ENCODE peak calls at places on chromosomes 16 and 17, in six cellular contexts. X, Q, V, F, N and Z are unnamed samples.

GRCh38 chr16:54063374-54063773 is 223.2 kb downstream of the IRX3 start:
- DNase-seq in X (no peak), Q (peak), V (no peak), F (no peak), N (no peak), Z (no peak)

GRCh38 chr17:48241131-48241591 is 133.6 kb downstream of the SNX11 start:
- DNase-seq in X (no peak), Q (peak), V (peak), F (peak), N (peak), Z (no peak)

GRCh38 chr17:81486174-81486810 is 26.3 kb downstream of the ACTG1 start:
- DNase-seq in X (no peak), Q (no peak), V (no peak), F (no peak), N (no peak), Z (no peak)

GRCh38 chr17:57565119-57565635 is 179.9 kb downstream of the CCDC182 start:
- DNase-seq in X (no peak), Q (no peak), V (no peak), F (no peak), N (no peak), Z (no peak)

GRCh38 chr17:71633391-71633849 is 487.4 kb upstream of the SOX9 start:
- DNase-seq in X (no peak), Q (peak), V (no peak), F (no peak), N (peak), Z (no peak)

GRCh38 chr17:2850991-2851390 is 54.8 kb downstream of the RAP1GAP2 start:
- DNase-seq in X (no peak), Q (no peak), V (no peak), F (no peak), N (no peak), Z (no peak)

GRCh38 chr17:38742431-38743308 is 5.5 kb downstream of the PCGF2 start:
- DNase-seq in X (no peak), Q (peak), V (peak), F (peak), N (peak), Z (no peak)

GRCh38 chr17:35553310-35553709 is 7.3 kb downstream of the SLFN14 start:
- DNase-seq in X (no peak), Q (no peak), V (no peak), F (no peak), N (no peak), Z (no peak)

GRCh38 chr17:79154951-79155557 is 80.4 kb downstream of the ENGASE start:
- DNase-seq in X (peak), Q (no peak), V (no peak), F (no peak), N (no peak), Z (no peak)

GRCh38 chr16:3321802-3322201 is 16.5 kb downstream of the ZNF75A start:
- DNase-seq in X (no peak), Q (no peak), V (no peak), F (no peak), N (no peak), Z (no peak)

GRCh38 chr17:15432807-15433547 is 34.4 kb downstream of the CDRT4 start:
- DNase-seq in X (no peak), Q (peak), V (no peak), F (no peak), N (peak), Z (no peak)